ENCODE peak calls at places on chromosomes 13 and 19, in five cellular contexts. V is SJSA1, P is esophagus squamous epithelium, U is GM23338, B is lung. H is an unnamed sample. For H3K27me3, the result is how much of the 10 kb centered on the place peaks cover.

GRCh38 chr13:106612688-106613087 is 44.8 kb upstream of the ARGLU1 start:
- DNase-seq in B (peak), P (no peak), U (no peak), V (no peak), H (peak)

GRCh38 chr13:35789335-35790166 is 313.1 kb upstream of the MAB21L1 start:
- DNase-seq in B (no peak), P (no peak), V (no peak), U (peak), H (no peak)

GRCh38 chr13:37769545-37769944 is 100.0 kb downstream of the TRPC4 start:
- DNase-seq in U (no peak), B (no peak), V (no peak), P (no peak), H (no peak)

GRCh38 chr19:15432018-15432494 is 13.3 kb upstream of the AKAP8L start:
- DNase-seq in B (no peak), U (peak), V (no peak), P (no peak), H (no peak)

GRCh38 chr13:112346173-112346898 is 29.8 kb upstream of the SPACA7 start:
- DNase-seq in P (no peak), V (peak), U (peak), B (no peak), H (no peak)

GRCh38 chr19:12064266-12065099 is at the start of gene ZNF844:
- DNase-seq in P (peak), U (peak), V (peak), B (peak), H (peak)

GRCh38 chr19:4866595-4867424 is 657 bp downstream of the PLIN3 start:
- DNase-seq in P (no peak), V (peak), U (peak), B (peak), H (peak)

GRCh38 chr13:113114511-113115362 is 7.9 kb upstream of the F10 start:
- DNase-seq in V (peak), U (no peak), P (no peak), B (no peak), H (no peak)

GRCh38 chr19:1027020-1027952 is 878 bp downstream of the CNN2 start:
- DNase-seq in U (no peak), V (no peak), B (peak), P (no peak), H (peak)

DNA sequence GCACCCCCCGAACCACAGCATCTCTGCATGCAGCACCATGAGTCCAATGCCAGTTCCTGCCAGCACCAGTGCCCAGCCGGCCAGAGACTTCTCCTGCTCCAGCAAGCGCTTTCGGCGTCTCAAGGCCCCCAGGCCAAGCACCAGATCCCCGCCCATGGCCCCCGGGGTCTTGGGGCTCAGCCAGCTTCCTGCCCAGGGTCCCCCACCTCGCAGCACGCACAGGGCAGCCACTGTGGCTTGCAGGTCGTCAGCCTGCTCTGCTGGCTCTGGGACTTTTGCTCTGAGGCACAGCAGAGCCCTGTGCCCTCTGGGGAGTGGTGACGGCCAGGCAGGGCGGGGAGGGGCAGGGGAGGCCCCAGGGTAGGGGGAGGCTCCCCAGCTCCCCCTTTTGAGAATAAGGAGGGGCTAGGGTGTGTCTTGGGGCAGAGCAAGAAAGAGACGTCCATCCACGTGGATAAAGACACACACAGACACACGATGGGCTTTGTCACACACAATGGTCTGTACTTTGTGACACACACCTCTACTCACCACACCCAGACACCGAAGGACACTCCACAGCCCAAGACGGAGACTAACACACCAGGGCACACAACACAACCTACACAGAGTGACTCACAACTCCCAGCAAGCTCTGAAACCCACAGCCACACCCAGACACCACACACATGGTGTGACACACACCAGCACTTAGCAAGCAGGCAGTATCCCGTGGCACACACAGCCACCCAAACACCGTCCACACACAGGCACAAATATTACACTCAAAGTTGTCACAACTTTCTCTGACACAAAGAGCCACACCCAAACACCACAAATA is at the start of gene KCNN4:
- DNase-seq in B (no peak), P (peak), U (no peak), V (peak), H (no peak)
- H3K4me3 ChIP-seq in B (no peak), P (peak), U (no peak), V (peak), H (no peak)

GRCh38 chr19:51002101-51002532 is 713 bp upstream of the KLK8 start:
- DNase-seq in P (no peak), V (no peak), B (no peak), U (peak), H (no peak)
- H3K27me3 ChIP-seq in P (under half), V (under half), B (under half), U (under half), H (half or more)

GRCh38 chr19:33406521-33407139 is 33.1 kb downstream of the CEBPG start:
- DNase-seq in P (peak), V (peak), B (peak), U (peak), H (peak)
- H3K27ac ChIP-seq in P (no peak), V (no peak), B (no peak), U (no peak), H (no peak)

GRCh38 chr19:33301011-33301899 is 1.1 kb downstream of the CEBPA start:
- DNase-seq in U (peak), P (no peak), B (peak), V (no peak), H (no peak)
- H3K4me3 ChIP-seq in U (peak), P (peak), B (peak), V (no peak), H (peak)

DNA sequence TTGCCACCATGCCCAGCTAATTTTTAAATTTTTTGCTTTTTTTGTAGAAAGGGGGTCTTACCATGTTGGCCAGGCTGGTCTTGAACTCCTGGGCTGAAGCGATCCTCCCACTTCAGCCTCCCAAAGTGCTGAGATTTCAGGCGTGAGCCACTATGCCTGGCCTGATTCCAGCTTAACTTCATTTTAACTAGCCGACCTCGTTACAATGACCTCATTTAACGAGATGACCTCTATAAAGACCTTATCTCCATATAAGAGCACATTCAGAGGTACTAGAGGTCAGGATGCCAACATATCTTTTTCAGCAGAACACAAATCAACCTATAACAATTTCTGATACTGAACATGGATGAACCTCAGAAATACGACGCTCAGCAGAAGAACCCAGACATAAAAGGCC is 10.6 kb downstream of the KCNN1 start:
- DNase-seq in U (no peak), B (no peak), V (no peak), P (no peak), H (no peak)
- H3K27me3 ChIP-seq in U (under half), B (under half), V (under half), P (under half), H (under half)